ENCODE peak calls at places on chromosomes 4 and X, in ten cellular contexts. One of them, this sample, is unnamed.

GRCh38 chr4:37995299-37995821 is 35.2 kb downstream of the PTTG2 start:
- DNase-seq in RWPE1: no peak
- DNase-seq in BJ: no peak
- DNase-seq in stimulated activated CD4-positive, alpha-beta T cell treated with anti-CD3 and anti-CD28 coated beads, Interleukin-2, amount 100 ng/mL, for 24 hours: no peak
- DNase-seq in aorta: no peak
- DNase-seq in iris pigment epithelial cell: no peak
- DNase-seq in ascending aorta: no peak
- DNase-seq in CD8-positive, alpha-beta T cell: no peak
- DNase-seq in activated naive CD4-positive, alpha-beta T cell: no peak
- DNase-seq in activated CD4-positive, alpha-beta T cell treated with anti-CD3 and anti-CD28 coated beads for 36 hours: no peak
- DNase-seq in this sample: no peak

GRCh38 chr4:53764761-53765490 is 173.6 kb upstream of the LNX1 start:
- DNase-seq in activated naive CD4-positive, alpha-beta T cell: no peak
- DNase-seq in BJ: no peak
- DNase-seq in ascending aorta: no peak
- DNase-seq in CD8-positive, alpha-beta T cell: no peak
- DNase-seq in stimulated activated CD4-positive, alpha-beta T cell treated with anti-CD3 and anti-CD28 coated beads, Interleukin-2, amount 100 ng/mL, for 24 hours: no peak
- DNase-seq in activated CD4-positive, alpha-beta T cell treated with anti-CD3 and anti-CD28 coated beads for 36 hours: no peak
- DNase-seq in RWPE1: no peak
- DNase-seq in iris pigment epithelial cell: peak
- DNase-seq in aorta: no peak
- DNase-seq in this sample: no peak

GRCh38 chr4:172830295-172830764 is 338.3 kb upstream of the GALNT7 start:
- DNase-seq in activated naive CD4-positive, alpha-beta T cell: no peak
- DNase-seq in aorta: no peak
- DNase-seq in BJ: no peak
- DNase-seq in iris pigment epithelial cell: peak
- DNase-seq in activated CD4-positive, alpha-beta T cell treated with anti-CD3 and anti-CD28 coated beads for 36 hours: no peak
- DNase-seq in CD8-positive, alpha-beta T cell: no peak
- DNase-seq in RWPE1: peak
- DNase-seq in stimulated activated CD4-positive, alpha-beta T cell treated with anti-CD3 and anti-CD28 coated beads, Interleukin-2, amount 100 ng/mL, for 24 hours: no peak
- DNase-seq in ascending aorta: no peak
- DNase-seq in this sample: no peak

GRCh38 chrX:126164689-126165400 is 1.2 kb downstream of the DCAF12L2 start:
- DNase-seq in ascending aorta: no peak
- DNase-seq in CD8-positive, alpha-beta T cell: no peak
- DNase-seq in BJ: no peak
- DNase-seq in RWPE1: no peak
- DNase-seq in stimulated activated CD4-positive, alpha-beta T cell treated with anti-CD3 and anti-CD28 coated beads, Interleukin-2, amount 100 ng/mL, for 24 hours: no peak
- DNase-seq in activated CD4-positive, alpha-beta T cell treated with anti-CD3 and anti-CD28 coated beads for 36 hours: no peak
- DNase-seq in aorta: peak
- DNase-seq in activated naive CD4-positive, alpha-beta T cell: no peak
- DNase-seq in iris pigment epithelial cell: no peak
- DNase-seq in this sample: no peak

GRCh38 chr4:109560687-109561452 is 824 bp downstream of the MCUB start:
- DNase-seq in activated naive CD4-positive, alpha-beta T cell: peak
- DNase-seq in BJ: no peak
- DNase-seq in aorta: peak
- DNase-seq in ascending aorta: no peak
- DNase-seq in CD8-positive, alpha-beta T cell: no peak
- DNase-seq in stimulated activated CD4-positive, alpha-beta T cell treated with anti-CD3 and anti-CD28 coated beads, Interleukin-2, amount 100 ng/mL, for 24 hours: peak
- DNase-seq in RWPE1: peak
- DNase-seq in iris pigment epithelial cell: peak
- DNase-seq in activated CD4-positive, alpha-beta T cell treated with anti-CD3 and anti-CD28 coated beads for 36 hours: peak
- DNase-seq in this sample: peak

GRCh38 chr4:6250235-6250983 is 19.2 kb upstream of the WFS1 start:
- DNase-seq in aorta: no peak
- DNase-seq in CD8-positive, alpha-beta T cell: no peak
- DNase-seq in BJ: peak
- DNase-seq in activated CD4-positive, alpha-beta T cell treated with anti-CD3 and anti-CD28 coated beads for 36 hours: no peak
- DNase-seq in ascending aorta: no peak
- DNase-seq in stimulated activated CD4-positive, alpha-beta T cell treated with anti-CD3 and anti-CD28 coated beads, Interleukin-2, amount 100 ng/mL, for 24 hours: no peak
- DNase-seq in activated naive CD4-positive, alpha-beta T cell: no peak
- DNase-seq in iris pigment epithelial cell: peak
- DNase-seq in RWPE1: peak
- DNase-seq in this sample: no peak

GRCh38 chr4:41360911-41361830 is 104.4 kb downstream of the UCHL1 start:
- DNase-seq in activated CD4-positive, alpha-beta T cell treated with anti-CD3 and anti-CD28 coated beads for 36 hours: no peak
- DNase-seq in RWPE1: peak
- DNase-seq in aorta: peak
- DNase-seq in activated naive CD4-positive, alpha-beta T cell: no peak
- DNase-seq in BJ: no peak
- DNase-seq in ascending aorta: peak
- DNase-seq in iris pigment epithelial cell: peak
- DNase-seq in stimulated activated CD4-positive, alpha-beta T cell treated with anti-CD3 and anti-CD28 coated beads, Interleukin-2, amount 100 ng/mL, for 24 hours: peak
- DNase-seq in CD8-positive, alpha-beta T cell: no peak
- DNase-seq in this sample: peak

GRCh38 chr4:80322716-80323115 is 12.8 kb upstream of the CFAP299 start:
- DNase-seq in ascending aorta: no peak
- DNase-seq in activated naive CD4-positive, alpha-beta T cell: no peak
- DNase-seq in RWPE1: peak
- DNase-seq in stimulated activated CD4-positive, alpha-beta T cell treated with anti-CD3 and anti-CD28 coated beads, Interleukin-2, amount 100 ng/mL, for 24 hours: no peak
- DNase-seq in BJ: no peak
- DNase-seq in activated CD4-positive, alpha-beta T cell treated with anti-CD3 and anti-CD28 coated beads for 36 hours: peak
- DNase-seq in aorta: no peak
- DNase-seq in iris pigment epithelial cell: peak
- DNase-seq in CD8-positive, alpha-beta T cell: no peak
- DNase-seq in this sample: no peak

GRCh38 chrX:45400380-45400779 is 199.7 kb upstream of the DIPK2B start:
- DNase-seq in RWPE1: no peak
- DNase-seq in BJ: no peak
- DNase-seq in iris pigment epithelial cell: peak
- DNase-seq in activated naive CD4-positive, alpha-beta T cell: no peak
- DNase-seq in activated CD4-positive, alpha-beta T cell treated with anti-CD3 and anti-CD28 coated beads for 36 hours: no peak
- DNase-seq in CD8-positive, alpha-beta T cell: no peak
- DNase-seq in aorta: no peak
- DNase-seq in ascending aorta: no peak
- DNase-seq in stimulated activated CD4-positive, alpha-beta T cell treated with anti-CD3 and anti-CD28 coated beads, Interleukin-2, amount 100 ng/mL, for 24 hours: no peak
- DNase-seq in this sample: no peak

GRCh38 chr4:33090910-33091309 is 2370.7 kb downstream of the PCDH7 start:
- DNase-seq in stimulated activated CD4-positive, alpha-beta T cell treated with anti-CD3 and anti-CD28 coated beads, Interleukin-2, amount 100 ng/mL, for 24 hours: no peak
- DNase-seq in aorta: no peak
- DNase-seq in activated CD4-positive, alpha-beta T cell treated with anti-CD3 and anti-CD28 coated beads for 36 hours: no peak
- DNase-seq in RWPE1: no peak
- DNase-seq in ascending aorta: no peak
- DNase-seq in iris pigment epithelial cell: no peak
- DNase-seq in activated naive CD4-positive, alpha-beta T cell: no peak
- DNase-seq in CD8-positive, alpha-beta T cell: no peak
- DNase-seq in BJ: no peak
- DNase-seq in this sample: no peak

GRCh38 chr4:98448923-98449322 is 187.7 kb downstream of the RAP1GDS1 start:
- DNase-seq in activated naive CD4-positive, alpha-beta T cell: no peak
- DNase-seq in BJ: no peak
- DNase-seq in iris pigment epithelial cell: peak
- DNase-seq in aorta: no peak
- DNase-seq in stimulated activated CD4-positive, alpha-beta T cell treated with anti-CD3 and anti-CD28 coated beads, Interleukin-2, amount 100 ng/mL, for 24 hours: peak
- DNase-seq in activated CD4-positive, alpha-beta T cell treated with anti-CD3 and anti-CD28 coated beads for 36 hours: peak
- DNase-seq in CD8-positive, alpha-beta T cell: no peak
- DNase-seq in RWPE1: no peak
- DNase-seq in ascending aorta: no peak
- DNase-seq in this sample: no peak

GRCh38 chrX:9272166-9272565 is 192.7 kb upstream of the TBL1X start:
- DNase-seq in BJ: no peak
- DNase-seq in activated CD4-positive, alpha-beta T cell treated with anti-CD3 and anti-CD28 coated beads for 36 hours: no peak
- DNase-seq in stimulated activated CD4-positive, alpha-beta T cell treated with anti-CD3 and anti-CD28 coated beads, Interleukin-2, amount 100 ng/mL, for 24 hours: no peak
- DNase-seq in RWPE1: no peak
- DNase-seq in ascending aorta: no peak
- DNase-seq in CD8-positive, alpha-beta T cell: no peak
- DNase-seq in iris pigment epithelial cell: no peak
- DNase-seq in activated naive CD4-positive, alpha-beta T cell: no peak
- DNase-seq in aorta: no peak
- DNase-seq in this sample: no peak

GRCh38 chr4:94701606-94702300 is 56.0 kb upstream of the BMPR1B start:
- DNase-seq in stimulated activated CD4-positive, alpha-beta T cell treated with anti-CD3 and anti-CD28 coated beads, Interleukin-2, amount 100 ng/mL, for 24 hours: no peak
- DNase-seq in RWPE1: no peak
- DNase-seq in ascending aorta: no peak
- DNase-seq in iris pigment epithelial cell: no peak
- DNase-seq in aorta: no peak
- DNase-seq in activated CD4-positive, alpha-beta T cell treated with anti-CD3 and anti-CD28 coated beads for 36 hours: no peak
- DNase-seq in CD8-positive, alpha-beta T cell: no peak
- DNase-seq in BJ: no peak
- DNase-seq in activated naive CD4-positive, alpha-beta T cell: no peak
- DNase-seq in this sample: no peak

GRCh38 chrX:41716217-41716616 is 7.8 kb upstream of the GPR82 start:
- DNase-seq in CD8-positive, alpha-beta T cell: no peak
- DNase-seq in ascending aorta: no peak
- DNase-seq in activated CD4-positive, alpha-beta T cell treated with anti-CD3 and anti-CD28 coated beads for 36 hours: peak
- DNase-seq in RWPE1: no peak
- DNase-seq in stimulated activated CD4-positive, alpha-beta T cell treated with anti-CD3 and anti-CD28 coated beads, Interleukin-2, amount 100 ng/mL, for 24 hours: no peak
- DNase-seq in iris pigment epithelial cell: no peak
- DNase-seq in activated naive CD4-positive, alpha-beta T cell: no peak
- DNase-seq in aorta: no peak
- DNase-seq in BJ: no peak
- DNase-seq in this sample: no peak

GRCh38 chr4:185213829-185214228 is 4.4 kb downstream of the SNX25 start:
- DNase-seq in CD8-positive, alpha-beta T cell: no peak
- DNase-seq in aorta: no peak
- DNase-seq in stimulated activated CD4-positive, alpha-beta T cell treated with anti-CD3 and anti-CD28 coated beads, Interleukin-2, amount 100 ng/mL, for 24 hours: no peak
- DNase-seq in ascending aorta: no peak
- DNase-seq in BJ: no peak
- DNase-seq in activated CD4-positive, alpha-beta T cell treated with anti-CD3 and anti-CD28 coated beads for 36 hours: no peak
- DNase-seq in iris pigment epithelial cell: no peak
- DNase-seq in activated naive CD4-positive, alpha-beta T cell: no peak
- DNase-seq in RWPE1: no peak
- DNase-seq in this sample: no peak

GRCh38 chr4:4599886-4600285 is 58.0 kb upstream of the STX18 start:
- DNase-seq in activated CD4-positive, alpha-beta T cell treated with anti-CD3 and anti-CD28 coated beads for 36 hours: no peak
- DNase-seq in RWPE1: no peak
- DNase-seq in ascending aorta: no peak
- DNase-seq in BJ: no peak
- DNase-seq in stimulated activated CD4-positive, alpha-beta T cell treated with anti-CD3 and anti-CD28 coated beads, Interleukin-2, amount 100 ng/mL, for 24 hours: no peak
- DNase-seq in CD8-positive, alpha-beta T cell: no peak
- DNase-seq in iris pigment epithelial cell: no peak
- DNase-seq in aorta: no peak
- DNase-seq in activated naive CD4-positive, alpha-beta T cell: no peak
- DNase-seq in this sample: no peak

GRCh38 chr4:6768539-6768905 is 14.0 kb upstream of the KIAA0232 start:
- DNase-seq in activated naive CD4-positive, alpha-beta T cell: no peak
- DNase-seq in iris pigment epithelial cell: peak
- DNase-seq in activated CD4-positive, alpha-beta T cell treated with anti-CD3 and anti-CD28 coated beads for 36 hours: no peak
- DNase-seq in RWPE1: no peak
- DNase-seq in aorta: peak
- DNase-seq in stimulated activated CD4-positive, alpha-beta T cell treated with anti-CD3 and anti-CD28 coated beads, Interleukin-2, amount 100 ng/mL, for 24 hours: no peak
- DNase-seq in BJ: no peak
- DNase-seq in CD8-positive, alpha-beta T cell: no peak
- DNase-seq in ascending aorta: peak
- DNase-seq in this sample: no peak

GRCh38 chr4:113328514-113328913 is 279.1 kb downstream of the ANK2 start:
- DNase-seq in CD8-positive, alpha-beta T cell: no peak
- DNase-seq in aorta: no peak
- DNase-seq in activated naive CD4-positive, alpha-beta T cell: no peak
- DNase-seq in iris pigment epithelial cell: peak
- DNase-seq in RWPE1: no peak
- DNase-seq in BJ: no peak
- DNase-seq in stimulated activated CD4-positive, alpha-beta T cell treated with anti-CD3 and anti-CD28 coated beads, Interleukin-2, amount 100 ng/mL, for 24 hours: peak
- DNase-seq in activated CD4-positive, alpha-beta T cell treated with anti-CD3 and anti-CD28 coated beads for 36 hours: peak
- DNase-seq in ascending aorta: no peak
- DNase-seq in this sample: no peak

GRCh38 chrX:134377537-134377936 is 82.4 kb upstream of the HPRT1 start:
- DNase-seq in stimulated activated CD4-positive, alpha-beta T cell treated with anti-CD3 and anti-CD28 coated beads, Interleukin-2, amount 100 ng/mL, for 24 hours: peak
- DNase-seq in aorta: no peak
- DNase-seq in CD8-positive, alpha-beta T cell: no peak
- DNase-seq in ascending aorta: no peak
- DNase-seq in activated naive CD4-positive, alpha-beta T cell: no peak
- DNase-seq in activated CD4-positive, alpha-beta T cell treated with anti-CD3 and anti-CD28 coated beads for 36 hours: peak
- DNase-seq in RWPE1: no peak
- DNase-seq in BJ: no peak
- DNase-seq in iris pigment epithelial cell: peak
- DNase-seq in this sample: no peak

GRCh38 chr4:173766231-173766630 is 236.2 kb upstream of the HAND2 start:
- DNase-seq in RWPE1: no peak
- DNase-seq in CD8-positive, alpha-beta T cell: no peak
- DNase-seq in aorta: no peak
- DNase-seq in activated CD4-positive, alpha-beta T cell treated with anti-CD3 and anti-CD28 coated beads for 36 hours: no peak
- DNase-seq in iris pigment epithelial cell: no peak
- DNase-seq in BJ: no peak
- DNase-seq in ascending aorta: no peak
- DNase-seq in stimulated activated CD4-positive, alpha-beta T cell treated with anti-CD3 and anti-CD28 coated beads, Interleukin-2, amount 100 ng/mL, for 24 hours: no peak
- DNase-seq in activated naive CD4-positive, alpha-beta T cell: no peak
- DNase-seq in this sample: no peak

GRCh38 chrX:104351173-104351769 is 96.5 kb upstream of the ESX1 start:
- DNase-seq in aorta: no peak
- DNase-seq in stimulated activated CD4-positive, alpha-beta T cell treated with anti-CD3 and anti-CD28 coated beads, Interleukin-2, amount 100 ng/mL, for 24 hours: no peak
- DNase-seq in ascending aorta: no peak
- DNase-seq in CD8-positive, alpha-beta T cell: no peak
- DNase-seq in activated naive CD4-positive, alpha-beta T cell: no peak
- DNase-seq in BJ: peak
- DNase-seq in RWPE1: peak
- DNase-seq in iris pigment epithelial cell: peak
- DNase-seq in activated CD4-positive, alpha-beta T cell treated with anti-CD3 and anti-CD28 coated beads for 36 hours: no peak
- DNase-seq in this sample: no peak

GRCh38 chr4:170079981-170080380 is 9.8 kb downstream of the AADAT start:
- DNase-seq in BJ: no peak
- DNase-seq in aorta: no peak
- DNase-seq in stimulated activated CD4-positive, alpha-beta T cell treated with anti-CD3 and anti-CD28 coated beads, Interleukin-2, amount 100 ng/mL, for 24 hours: no peak
- DNase-seq in activated naive CD4-positive, alpha-beta T cell: no peak
- DNase-seq in RWPE1: no peak
- DNase-seq in iris pigment epithelial cell: peak
- DNase-seq in CD8-positive, alpha-beta T cell: no peak
- DNase-seq in ascending aorta: no peak
- DNase-seq in activated CD4-positive, alpha-beta T cell treated with anti-CD3 and anti-CD28 coated beads for 36 hours: no peak
- DNase-seq in this sample: no peak

GRCh38 chr4:155572106-155572703 is 94.4 kb upstream of the GUCY1A1 start:
- DNase-seq in CD8-positive, alpha-beta T cell: no peak
- DNase-seq in stimulated activated CD4-positive, alpha-beta T cell treated with anti-CD3 and anti-CD28 coated beads, Interleukin-2, amount 100 ng/mL, for 24 hours: no peak
- DNase-seq in RWPE1: no peak
- DNase-seq in aorta: peak
- DNase-seq in activated naive CD4-positive, alpha-beta T cell: no peak
- DNase-seq in activated CD4-positive, alpha-beta T cell treated with anti-CD3 and anti-CD28 coated beads for 36 hours: no peak
- DNase-seq in BJ: no peak
- DNase-seq in ascending aorta: no peak
- DNase-seq in iris pigment epithelial cell: peak
- DNase-seq in this sample: no peak

GRCh38 chr4:153220709-153221367 is 16.6 kb downstream of the TRIM2 start:
- DNase-seq in aorta: no peak
- DNase-seq in stimulated activated CD4-positive, alpha-beta T cell treated with anti-CD3 and anti-CD28 coated beads, Interleukin-2, amount 100 ng/mL, for 24 hours: no peak
- DNase-seq in CD8-positive, alpha-beta T cell: no peak
- DNase-seq in activated CD4-positive, alpha-beta T cell treated with anti-CD3 and anti-CD28 coated beads for 36 hours: no peak
- DNase-seq in ascending aorta: no peak
- DNase-seq in RWPE1: no peak
- DNase-seq in iris pigment epithelial cell: peak
- DNase-seq in BJ: no peak
- DNase-seq in activated naive CD4-positive, alpha-beta T cell: no peak
- DNase-seq in this sample: no peak

GRCh38 chr4:164949448-164950118 is 27.9 kb downstream of the TRIM61 start:
- DNase-seq in CD8-positive, alpha-beta T cell: no peak
- DNase-seq in RWPE1: no peak
- DNase-seq in activated CD4-positive, alpha-beta T cell treated with anti-CD3 and anti-CD28 coated beads for 36 hours: no peak
- DNase-seq in iris pigment epithelial cell: no peak
- DNase-seq in aorta: no peak
- DNase-seq in ascending aorta: no peak
- DNase-seq in BJ: no peak
- DNase-seq in activated naive CD4-positive, alpha-beta T cell: no peak
- DNase-seq in stimulated activated CD4-positive, alpha-beta T cell treated with anti-CD3 and anti-CD28 coated beads, Interleukin-2, amount 100 ng/mL, for 24 hours: no peak
- DNase-seq in this sample: no peak

GRCh38 chrX:19642517-19643109 is 127.3 kb upstream of the MAP3K15 start:
- DNase-seq in RWPE1: no peak
- DNase-seq in BJ: no peak
- DNase-seq in aorta: no peak
- DNase-seq in activated naive CD4-positive, alpha-beta T cell: no peak
- DNase-seq in activated CD4-positive, alpha-beta T cell treated with anti-CD3 and anti-CD28 coated beads for 36 hours: no peak
- DNase-seq in stimulated activated CD4-positive, alpha-beta T cell treated with anti-CD3 and anti-CD28 coated beads, Interleukin-2, amount 100 ng/mL, for 24 hours: no peak
- DNase-seq in iris pigment epithelial cell: no peak
- DNase-seq in CD8-positive, alpha-beta T cell: no peak
- DNase-seq in ascending aorta: no peak
- DNase-seq in this sample: no peak

GRCh38 chrX:47497274-47497673 is 14.3 kb upstream of the ZNF41 start:
- DNase-seq in aorta: no peak
- DNase-seq in ascending aorta: no peak
- DNase-seq in stimulated activated CD4-positive, alpha-beta T cell treated with anti-CD3 and anti-CD28 coated beads, Interleukin-2, amount 100 ng/mL, for 24 hours: no peak
- DNase-seq in activated naive CD4-positive, alpha-beta T cell: no peak
- DNase-seq in iris pigment epithelial cell: peak
- DNase-seq in CD8-positive, alpha-beta T cell: no peak
- DNase-seq in RWPE1: peak
- DNase-seq in BJ: no peak
- DNase-seq in activated CD4-positive, alpha-beta T cell treated with anti-CD3 and anti-CD28 coated beads for 36 hours: no peak
- DNase-seq in this sample: no peak

GRCh38 chr4:7273741-7274297 is 81.5 kb downstream of the SORCS2 start:
- DNase-seq in BJ: no peak
- DNase-seq in activated naive CD4-positive, alpha-beta T cell: no peak
- DNase-seq in ascending aorta: no peak
- DNase-seq in stimulated activated CD4-positive, alpha-beta T cell treated with anti-CD3 and anti-CD28 coated beads, Interleukin-2, amount 100 ng/mL, for 24 hours: no peak
- DNase-seq in activated CD4-positive, alpha-beta T cell treated with anti-CD3 and anti-CD28 coated beads for 36 hours: no peak
- DNase-seq in iris pigment epithelial cell: no peak
- DNase-seq in aorta: no peak
- DNase-seq in RWPE1: no peak
- DNase-seq in CD8-positive, alpha-beta T cell: no peak
- DNase-seq in this sample: no peak

This sample was measured in lower leg skin.